ENCODE peak calls at places on chromosomes 4 and X, in six cellular contexts. One of them, this sample, is unnamed.

GRCh38 chr4:175419120-175419774 is 392.8 kb downstream of the GPM6A start:
- DNase-seq in T-helper 2 cell: no peak
- DNase-seq in posterior cingulate gyrus: no peak
- DNase-seq in gastrocnemius medialis: no peak
- DNase-seq in RPMI8226: no peak
- DNase-seq in lung: no peak
- DNase-seq in this sample: no peak

GRCh38 chrX:101483705-101484104 is 1.6 kb upstream of the ARMCX4 start:
- DNase-seq in T-helper 2 cell: no peak
- DNase-seq in posterior cingulate gyrus: no peak
- DNase-seq in gastrocnemius medialis: peak
- DNase-seq in RPMI8226: no peak
- DNase-seq in lung: no peak
- DNase-seq in this sample: no peak

GRCh38 chrX:121987163-121987562 is 939.8 kb downstream of the GLUD2 start:
- DNase-seq in T-helper 2 cell: no peak
- DNase-seq in posterior cingulate gyrus: no peak
- DNase-seq in gastrocnemius medialis: no peak
- DNase-seq in RPMI8226: no peak
- DNase-seq in lung: no peak
- DNase-seq in this sample: no peak

GRCh38 chr4:103052779-103053178 is 23.8 kb downstream of the SLC9B2 start:
- DNase-seq in T-helper 2 cell: no peak
- DNase-seq in posterior cingulate gyrus: no peak
- DNase-seq in gastrocnemius medialis: no peak
- DNase-seq in RPMI8226: no peak
- DNase-seq in lung: no peak
- DNase-seq in this sample: no peak

GRCh38 chr4:20992002-20992401 is 291.7 kb downstream of the PACRGL start:
- DNase-seq in T-helper 2 cell: no peak
- DNase-seq in posterior cingulate gyrus: no peak
- DNase-seq in gastrocnemius medialis: no peak
- DNase-seq in RPMI8226: no peak
- DNase-seq in lung: no peak
- DNase-seq in this sample: no peak

GRCh38 chrX:48509619-48510018 is 827 bp downstream of the PORCN start:
- DNase-seq in T-helper 2 cell: peak
- DNase-seq in posterior cingulate gyrus: no peak
- DNase-seq in gastrocnemius medialis: no peak
- DNase-seq in RPMI8226: no peak
- DNase-seq in lung: no peak
- DNase-seq in this sample: no peak

GRCh38 chr4:20493761-20494353 is 206.4 kb upstream of the PACRGL start:
- DNase-seq in T-helper 2 cell: no peak
- DNase-seq in posterior cingulate gyrus: no peak
- DNase-seq in gastrocnemius medialis: no peak
- DNase-seq in RPMI8226: no peak
- DNase-seq in lung: no peak
- DNase-seq in this sample: no peak

GRCh38 chrX:15956684-15957083 is 102.1 kb upstream of the AP1S2 start:
- DNase-seq in T-helper 2 cell: no peak
- DNase-seq in posterior cingulate gyrus: no peak
- DNase-seq in gastrocnemius medialis: no peak
- DNase-seq in RPMI8226: no peak
- DNase-seq in lung: no peak
- DNase-seq in this sample: no peak

GRCh38 chrX:110462957-110463356 is 104.3 kb downstream of the RTL9 start:
- DNase-seq in T-helper 2 cell: no peak
- DNase-seq in posterior cingulate gyrus: no peak
- DNase-seq in gastrocnemius medialis: no peak
- DNase-seq in RPMI8226: no peak
- DNase-seq in lung: no peak
- DNase-seq in this sample: no peak

GRCh38 chr4:165328708-165329107 is 1.2 kb downstream of the MSMO1 start:
- DNase-seq in T-helper 2 cell: no peak
- DNase-seq in posterior cingulate gyrus: no peak
- DNase-seq in gastrocnemius medialis: no peak
- DNase-seq in RPMI8226: no peak
- DNase-seq in lung: no peak
- DNase-seq in this sample: no peak

GRCh38 chr4:100828986-100829685 is 311.3 kb upstream of the EMCN start:
- DNase-seq in T-helper 2 cell: no peak
- DNase-seq in posterior cingulate gyrus: no peak
- DNase-seq in gastrocnemius medialis: no peak
- DNase-seq in RPMI8226: no peak
- DNase-seq in lung: no peak
- DNase-seq in this sample: no peak

GRCh38 chr4:146398404-146398803 is 123.3 kb downstream of the SLC10A7 start:
- DNase-seq in T-helper 2 cell: no peak
- DNase-seq in posterior cingulate gyrus: no peak
- DNase-seq in gastrocnemius medialis: no peak
- DNase-seq in RPMI8226: no peak
- DNase-seq in lung: no peak
- DNase-seq in this sample: no peak

GRCh38 chr4:177728361-177729152 is 286.3 kb upstream of the AGA start:
- DNase-seq in T-helper 2 cell: no peak
- DNase-seq in posterior cingulate gyrus: no peak
- DNase-seq in gastrocnemius medialis: no peak
- DNase-seq in RPMI8226: peak
- DNase-seq in lung: no peak
- DNase-seq in this sample: no peak

GRCh38 chr4:183444953-183445543 is 612 bp downstream of the CDKN2AIP start:
- DNase-seq in T-helper 2 cell: peak
- DNase-seq in posterior cingulate gyrus: peak
- DNase-seq in gastrocnemius medialis: peak
- DNase-seq in RPMI8226: no peak
- DNase-seq in lung: peak
- DNase-seq in this sample: no peak

GRCh38 chrX:107008034-107008433 is 8.0 kb upstream of the MORC4 start:
- DNase-seq in T-helper 2 cell: no peak
- DNase-seq in posterior cingulate gyrus: no peak
- DNase-seq in gastrocnemius medialis: no peak
- DNase-seq in RPMI8226: no peak
- DNase-seq in lung: no peak
- DNase-seq in this sample: no peak

GRCh38 chr4:110787109-110787508 is 164.2 kb upstream of the PITX2 start:
- DNase-seq in T-helper 2 cell: no peak
- DNase-seq in posterior cingulate gyrus: no peak
- DNase-seq in gastrocnemius medialis: no peak
- DNase-seq in RPMI8226: no peak
- DNase-seq in lung: no peak
- DNase-seq in this sample: no peak

GRCh38 chrX:848366-848765 is 217.8 kb downstream of the SHOX start:
- DNase-seq in T-helper 2 cell: no peak
- DNase-seq in posterior cingulate gyrus: no peak
- DNase-seq in gastrocnemius medialis: no peak
- DNase-seq in RPMI8226: no peak
- DNase-seq in lung: no peak
- DNase-seq in this sample: no peak

GRCh38 chr4:115424852-115425251 is 311.4 kb upstream of the NDST4 start:
- DNase-seq in T-helper 2 cell: no peak
- DNase-seq in posterior cingulate gyrus: no peak
- DNase-seq in gastrocnemius medialis: no peak
- DNase-seq in RPMI8226: no peak
- DNase-seq in lung: no peak
- DNase-seq in this sample: no peak

GRCh38 chrX:124208675-124209074 is 123.8 kb upstream of the TEX13D start:
- DNase-seq in T-helper 2 cell: no peak
- DNase-seq in posterior cingulate gyrus: no peak
- DNase-seq in gastrocnemius medialis: peak
- DNase-seq in RPMI8226: no peak
- DNase-seq in lung: no peak
- DNase-seq in this sample: no peak

GRCh38 chr4:20839957-20840356 is 139.7 kb downstream of the PACRGL start:
- DNase-seq in T-helper 2 cell: no peak
- DNase-seq in posterior cingulate gyrus: no peak
- DNase-seq in gastrocnemius medialis: no peak
- DNase-seq in RPMI8226: no peak
- DNase-seq in lung: no peak
- DNase-seq in this sample: no peak

GRCh38 chr4:138736362-138736761 is 279.2 kb upstream of the NOCT start:
- DNase-seq in T-helper 2 cell: no peak
- DNase-seq in posterior cingulate gyrus: no peak
- DNase-seq in gastrocnemius medialis: no peak
- DNase-seq in RPMI8226: no peak
- DNase-seq in lung: no peak
- DNase-seq in this sample: no peak

GRCh38 chr4:146235654-146236570 is 21.6 kb downstream of the REELD1 start:
- DNase-seq in T-helper 2 cell: no peak
- DNase-seq in posterior cingulate gyrus: no peak
- DNase-seq in gastrocnemius medialis: peak
- DNase-seq in RPMI8226: no peak
- DNase-seq in lung: peak
- DNase-seq in this sample: no peak

This sample was measured in NCI-H1092.